ENCODE peak calls at places on chromosome 4, in seven cellular contexts. K is hepatocyte, Q is hypothalamus, Z is cardiac muscle cell, S is omental fat pad, V is brain pericyte, X is Right ventricle myocardium inferior. P is an unnamed sample.

GRCh38 chr4:26326791-26327190 is 6.0 kb downstream of the RBPJ start:
- DNase-seq in K (no peak), Q (no peak), Z (peak; percentile 78), S (no peak), V (no peak), X (no peak), P (no peak)

GRCh38 chr4:80173387-80173786 is 23.9 kb upstream of the PRDM8 start:
- DNase-seq in K (no peak), Q (no peak), Z (peak; percentile 61), S (no peak), V (no peak), X (no peak), P (no peak)

GRCh38 chr4:16034010-16034829 is 49.6 kb downstream of the PROM1 start:
- DNase-seq in K (no peak), Q (no peak), Z (peak; percentile 14), S (no peak), V (no peak), X (no peak), P (no peak)

GRCh38 chr4:73525611-73526010 is 44.1 kb downstream of the AFM start:
- DNase-seq in K (no peak), Q (no peak), Z (no peak), S (no peak), V (no peak), X (no peak), P (no peak)

GRCh38 chr4:152956650-152957436 is 20.7 kb downstream of the FHDC1 start:
- DNase-seq in K (peak; percentile 71), Q (no peak), Z (peak; percentile 19), S (no peak), V (no peak), X (no peak), P (no peak)

GRCh38 chr4:152363904-152364303 is 172.0 kb downstream of the FBXW7 start:
- DNase-seq in K (no peak), Q (no peak), Z (no peak), S (no peak), V (no peak), X (no peak), P (no peak)

GRCh38 chr4:145868637-145869409 is 69.8 kb downstream of the ZNF827 start:
- DNase-seq in K (no peak), Q (no peak), Z (peak; percentile 21), S (no peak), V (no peak), X (no peak), P (no peak)

GRCh38 chr4:104591505-104591904 is 96.8 kb upstream of the CXXC4 start:
- DNase-seq in K (peak; percentile 59), Q (peak; percentile 20), Z (peak; percentile 44), S (no peak), V (no peak), X (no peak), P (no peak)

GRCh38 chr4:170242471-170242870 is 152.7 kb upstream of the AADAT start:
- DNase-seq in K (no peak), Q (no peak), Z (no peak), S (no peak), V (no peak), X (no peak), P (no peak)

GRCh38 chr4:36256398-36256828 is 12.1 kb upstream of the ARAP2 start:
- DNase-seq in K (no peak), Q (peak; percentile 40), Z (no peak), S (no peak), V (no peak), X (peak; percentile 60), P (no peak)

GRCh38 chr4:149047368-149047767 is 605.2 kb upstream of the NR3C2 start:
- DNase-seq in K (no peak), Q (no peak), Z (no peak), S (no peak), V (no peak), X (no peak), P (no peak)

GRCh38 chr4:4845027-4845426 is 14.4 kb upstream of the MSX1 start:
- DNase-seq in K (no peak), Q (no peak), Z (no peak), S (no peak), V (no peak), X (no peak), P (no peak)

GRCh38 chr4:23333946-23334878 is 555.6 kb downstream of the PPARGC1A start:
- DNase-seq in K (peak; percentile 26), Q (no peak), Z (peak; percentile 95), S (no peak), V (no peak), X (no peak), P (no peak)

GRCh38 chr4:158170691-158171455 is 2.0 kb downstream of the GASK1B start:
- DNase-seq in K (peak; percentile 81), Q (peak; percentile 31), Z (peak; percentile 70), S (peak; percentile 35), V (no peak), X (peak; percentile 90), P (no peak)

GRCh38 chr4:69697536-69697935 is 44.5 kb upstream of the UGT2A1 start:
- DNase-seq in K (no peak), Q (no peak), Z (no peak), S (no peak), V (no peak), X (no peak), P (no peak)

GRCh38 chr4:139735381-139736256 is 70.0 kb downstream of the MGST2 start:
- DNase-seq in K (peak; percentile 58), Q (peak; percentile 9), Z (peak; percentile 43), S (no peak), V (no peak), X (peak; percentile 77), P (peak; percentile 47)

GRCh38 chr4:17595471-17596005 is 18.5 kb downstream of the LAP3 start:
- DNase-seq in K (no peak), Q (no peak), Z (no peak), S (no peak), V (no peak), X (no peak), P (no peak)

GRCh38 chr4:94813221-94813620 is 55.5 kb downstream of the BMPR1B start:
- DNase-seq in K (no peak), Q (no peak), Z (no peak), S (no peak), V (no peak), X (no peak), P (no peak)

GRCh38 chr4:106529348-106530033 is 160.9 kb upstream of the GIMD1 start:
- DNase-seq in K (no peak), Q (no peak), Z (peak; percentile 9), S (no peak), V (no peak), X (no peak), P (no peak)

GRCh38 chr4:1199556-1200331 is 27.4 kb upstream of the SPON2 start:
- DNase-seq in K (peak; percentile 2), Q (no peak), Z (no peak), S (peak; percentile 17), V (no peak), X (peak; percentile 28), P (no peak)

GRCh38 chr4:100367451-100367850 is 150.4 kb downstream of the EMCN start:
- DNase-seq in K (no peak), Q (no peak), Z (no peak), S (no peak), V (no peak), X (no peak), P (no peak)

GRCh38 chr4:173211838-173212237 is 43.2 kb downstream of the GALNT7 start:
- DNase-seq in K (peak; percentile 68), Q (no peak), Z (peak; percentile 54), S (no peak), V (no peak), X (no peak), P (no peak)

GRCh38 chr4:1975880-1976279 is 32.9 kb downstream of the NELFA start:
- DNase-seq in K (no peak), Q (no peak), Z (no peak), S (no peak), V (no peak), X (no peak), P (no peak)

GRCh38 chr4:179762840-179763239 is 2320.6 kb upstream of the AGA start:
- DNase-seq in K (no peak), Q (no peak), Z (no peak), S (no peak), V (no peak), X (no peak), P (no peak)

GRCh38 chr4:16197842-16198241 is 28.4 kb downstream of the TAPT1 start:
- DNase-seq in K (no peak), Q (no peak), Z (peak; percentile 18), S (no peak), V (no peak), X (no peak), P (no peak)

GRCh38 chr4:13264126-13264525 is 220.0 kb downstream of the RAB28 start:
- DNase-seq in K (no peak), Q (no peak), Z (peak; percentile 26), S (no peak), V (no peak), X (no peak), P (no peak)

GRCh38 chr4:173317003-173317402 is 17.2 kb downstream of the HMGB2 start:
- DNase-seq in K (no peak), Q (no peak), Z (peak; percentile 7), S (no peak), V (no peak), X (no peak), P (no peak)

GRCh38 chr4:82044141-82044993 is 329.4 kb downstream of the HNRNPD start:
- DNase-seq in K (peak; percentile 85), Q (peak; percentile 73), Z (peak; percentile 84), S (peak; percentile 31), V (peak; percentile 1), X (peak; percentile 77), P (peak; percentile 58)

GRCh38 chr4:90318208-90318607 is 191.0 kb downstream of the CCSER1 start:
- DNase-seq in K (peak; percentile 32), Q (no peak), Z (peak; percentile 79), S (no peak), V (peak; percentile 68), X (no peak), P (no peak)

GRCh38 chr4:40306991-40307390 is 28.1 kb upstream of the CHRNA9 start:
- DNase-seq in K (no peak), Q (no peak), Z (no peak), S (no peak), V (no peak), X (no peak), P (no peak)

GRCh38 chr4:62324215-62324614 is 1124.1 kb downstream of the ADGRL3 start:
- DNase-seq in K (no peak), Q (peak; percentile 1), Z (no peak), S (no peak), V (no peak), X (peak; percentile 70), P (no peak)